ENCODE peak calls at places on chromosomes 16 and 17, in five cellular contexts. S is A549, W is K562, Z is GM12878, P is WTC11. I is an unnamed sample.

GRCh38 chr17:43316522-43317142 is 82.2 kb upstream of the ARL4D start:
- DNase-seq in W (peak), S (no peak), Z (no peak), P (peak), I (no peak)

GRCh38 chr17:17741346-17742023 is 60.2 kb downstream of the RAI1 start:
- DNase-seq in S (no peak), P (peak), Z (no peak), W (no peak), I (no peak)

GRCh38 chr17:81470944-81471803 is 41.4 kb downstream of the ACTG1 start:
- DNase-seq in S (no peak), W (no peak), P (no peak), Z (no peak), I (no peak)

GRCh38 chr16:70276392-70276791 is 12.9 kb downstream of the AARS1 start:
- DNase-seq in S (no peak), P (no peak), Z (no peak), W (no peak), I (no peak)

GRCh38 chr17:42458497-42459255 is at the start of gene ATP6V0A1:
- DNase-seq in S (peak), W (peak), P (peak), Z (peak), I (peak)

GRCh38 chr17:56291226-56291805 is 138.0 kb downstream of the ANKFN1 start:
- DNase-seq in Z (no peak), S (no peak), P (no peak), W (no peak), I (no peak)

GRCh38 chr16:27786221-27786848 is 236.4 kb downstream of the KATNIP start:
- DNase-seq in Z (no peak), P (no peak), W (no peak), S (no peak), I (peak)

GRCh38 chr16:12260647-12261262 is 284.2 kb downstream of the SNX29 start:
- DNase-seq in W (peak), S (peak), P (peak), Z (no peak), I (peak)

GRCh38 chr16:81595676-81596292 is 151.2 kb downstream of the CMIP start:
- DNase-seq in S (peak), Z (no peak), W (no peak), P (no peak), I (no peak)

GRCh38 chr16:9144106-9144505 is 52.7 kb downstream of the HAPSTR1 start:
- DNase-seq in W (no peak), P (no peak), Z (no peak), S (no peak), I (no peak)

GRCh38 chr16:80231118-80231515 is 309.7 kb upstream of the DYNLRB2 start:
- DNase-seq in S (no peak), P (no peak), Z (no peak), W (no peak), I (no peak)

GRCh38 chr17:30782206-30782605 is 42.3 kb downstream of the CRLF3 start:
- DNase-seq in W (no peak), Z (no peak), P (no peak), S (no peak), I (no peak)

GRCh38 chr17:57941384-57942370 is 13.5 kb downstream of the CUEDC1 start:
- DNase-seq in S (no peak), W (no peak), Z (no peak), P (no peak), I (no peak)

GRCh38 chr17:1452836-1453235 is 3.2 kb downstream of the CRK start:
- DNase-seq in W (no peak), S (no peak), Z (no peak), P (no peak), I (no peak)

GRCh38 chr17:57442401-57442823 is 186.1 kb downstream of the MSI2 start:
- DNase-seq in W (no peak), Z (no peak), P (no peak), S (no peak), I (no peak)

GRCh38 chr16:1450841-1451240 is 6.5 kb upstream of the CCDC154 start:
- DNase-seq in W (no peak), S (no peak), Z (no peak), P (no peak), I (no peak)

GRCh38 chr16:27441276-27441675 is 39.3 kb downstream of the IL21R start:
- DNase-seq in Z (no peak), S (no peak), W (no peak), P (no peak), I (no peak)

GRCh38 chr17:9875441-9875840 is 29.6 kb downstream of the RCVRN start:
- DNase-seq in S (no peak), W (no peak), Z (no peak), P (no peak), I (no peak)

GRCh38 chr16:81321039-81321438 is 6.3 kb downstream of the GAN start:
- DNase-seq in Z (no peak), S (no peak), P (no peak), W (no peak), I (no peak)

GRCh38 chr17:62935481-62935880 is 30.6 kb upstream of the TANC2 start:
- DNase-seq in Z (no peak), P (no peak), S (no peak), W (no peak), I (no peak)

GRCh38 chr16:56192971-56193936 is 2.0 kb downstream of the GNAO1 start:
- DNase-seq in S (no peak), P (peak), Z (no peak), W (no peak), I (no peak)

GRCh38 chr17:38897671-38898290 is 27.6 kb upstream of the LASP1NB start:
- DNase-seq in S (no peak), Z (no peak), P (no peak), W (no peak), I (no peak)

GRCh38 chr17:36768355-36768754 is 167.0 kb downstream of the MRM1 start:
- DNase-seq in W (no peak), Z (no peak), S (no peak), P (peak), I (no peak)

GRCh38 chr17:81033535-81034167 is 1.3 kb upstream of the BAIAP2 start:
- DNase-seq in W (no peak), Z (no peak), P (no peak), S (no peak), I (peak)

GRCh38 chr17:28160610-28161009 is 118.1 kb downstream of the NLK start:
- DNase-seq in S (no peak), P (no peak), W (no peak), Z (no peak), I (no peak)

GRCh38 chr16:24123275-24123674 is 132.9 kb upstream of the CACNG3 start:
- DNase-seq in Z (no peak), P (no peak), W (no peak), S (no peak), I (no peak)

GRCh38 chr16:31079342-31079944 is 5.2 kb downstream of the ZNF646 start:
- DNase-seq in W (no peak), P (no peak), S (no peak), Z (no peak), I (no peak)

GRCh38 chr17:40992666-40993065 is 1.3 kb downstream of the KRTAP3-3 start:
- DNase-seq in P (no peak), W (no peak), S (no peak), Z (no peak), I (no peak)

GRCh38 chr17:66647391-66647983 is 187.4 kb upstream of the CACNG5 start:
- DNase-seq in P (no peak), W (no peak), Z (no peak), S (no peak), I (no peak)

GRCh38 chr16:30186782-30187555 is 3.6 kb downstream of the CORO1A start:
- DNase-seq in Z (peak), S (peak), P (peak), W (peak), I (peak)

GRCh38 chr16:77157346-77157745 is 33.6 kb upstream of the MON1B start:
- DNase-seq in W (no peak), P (no peak), S (no peak), Z (no peak), I (no peak)

GRCh38 chr16:87160752-87161337 is 156.3 kb downstream of the C16orf95 start:
- DNase-seq in W (no peak), S (no peak), Z (no peak), P (no peak), I (no peak)

GRCh38 chr17:50903604-50904521 is 37.7 kb upstream of the TOB1 start:
- DNase-seq in W (no peak), Z (no peak), S (no peak), P (no peak), I (no peak)

GRCh38 chr17:62995377-62995885 is 29.4 kb downstream of the TANC2 start:
- DNase-seq in W (peak), Z (no peak), P (peak), S (peak), I (peak)

GRCh38 chr16:56984639-56985038 is 4.7 kb upstream of the NLRC5 start:
- DNase-seq in W (no peak), S (no peak), Z (no peak), P (no peak), I (no peak)

GRCh38 chr17:27430882-27431491 is 25.3 kb upstream of the KSR1 start:
- DNase-seq in W (peak), S (peak), Z (no peak), P (peak), I (peak)

GRCh38 chr17:45046536-45047125 is 4.8 kb downstream of the DCAKD start:
- DNase-seq in P (no peak), Z (peak), W (no peak), S (peak), I (no peak)

GRCh38 chr17:39737761-39738567 is at the start of gene GRB7:
- DNase-seq in P (peak), W (peak), S (peak), Z (no peak), I (peak)

GRCh38 chr16:5415123-5415522 is 317.5 kb upstream of the EEF2KMT start:
- DNase-seq in Z (no peak), S (no peak), P (no peak), W (no peak), I (no peak)

GRCh38 chr17:68498479-68499326 is 13.5 kb upstream of the PRKAR1A start:
- DNase-seq in Z (no peak), P (no peak), W (no peak), S (no peak), I (no peak)

GRCh38 chr17:77455878-77456234 is 315.1 kb downstream of the SEC14L1 start:
- DNase-seq in P (no peak), W (no peak), Z (no peak), S (no peak), I (no peak)

GRCh38 chr17:77457572-77458201 is 316.9 kb downstream of the SEC14L1 start:
- DNase-seq in S (no peak), Z (no peak), W (no peak), P (no peak), I (no peak)

GRCh38 chr17:77456951-77457548 is 316.3 kb downstream of the SEC14L1 start:
- DNase-seq in S (no peak), P (no peak), W (no peak), Z (no peak), I (no peak)

GRCh38 chr17:77455111-77455877 is 314.5 kb downstream of the SEC14L1 start:
- DNase-seq in Z (no peak), P (no peak), W (no peak), S (no peak), I (peak)

GRCh38 chr17:77456271-77456950 is 315.6 kb downstream of the SEC14L1 start:
- DNase-seq in Z (no peak), S (no peak), P (no peak), W (no peak), I (no peak)
- TF ChIP-seq ESRRA in Z (no peak), S (no peak), P (no peak), W (no peak), I (no peak)

GRCh38 chr17:32876414-32877163 is at the start of gene MYO1D:
- DNase-seq in S (peak), P (peak), Z (no peak), W (peak), I (peak)

GRCh38 chr17:32875904-32876413 is 965 bp downstream of the MYO1D start:
- DNase-seq in Z (no peak), W (no peak), P (no peak), S (no peak), I (no peak)

GRCh38 chr17:32879143-32879542 is 2.2 kb upstream of the MYO1D start:
- DNase-seq in P (no peak), W (no peak), S (no peak), Z (no peak), I (peak)

GRCh38 chr17:32877164-32877764 is 340 bp upstream of the MYO1D start:
- DNase-seq in S (peak), P (peak), Z (peak), W (peak), I (peak)

GRCh38 chr17:32878211-32878610 is 1.3 kb upstream of the MYO1D start:
- DNase-seq in Z (no peak), W (no peak), P (no peak), S (no peak), I (no peak)
- TF ChIP-seq ESRRA in Z (no peak), W (no peak), P (no peak), S (no peak), I (no peak)

GRCh38 chr16:58264007-58264406 is 30.8 kb downstream of the PRSS54 start:
- DNase-seq in S (no peak), P (no peak), W (peak), Z (no peak), I (no peak)

GRCh38 chr16:58262592-58262991 is 32.2 kb downstream of the PRSS54 start:
- DNase-seq in W (no peak), S (no peak), P (no peak), Z (no peak), I (no peak)

GRCh38 chr16:58265480-58266052 is 29.3 kb downstream of the PRSS54 start:
- DNase-seq in S (no peak), P (no peak), W (peak), Z (no peak), I (no peak)

GRCh38 chr16:58266336-58266735 is 28.5 kb downstream of the PRSS54 start:
- DNase-seq in W (no peak), S (no peak), P (no peak), Z (no peak), I (no peak)

GRCh38 chr16:58264961-58265479 is 29.8 kb downstream of the PRSS54 start:
- DNase-seq in W (peak), P (no peak), S (peak), Z (no peak), I (no peak)
- TF ChIP-seq ESRRA in W (no peak), P (no peak), S (no peak), Z (no peak), I (no peak)

DNA sequence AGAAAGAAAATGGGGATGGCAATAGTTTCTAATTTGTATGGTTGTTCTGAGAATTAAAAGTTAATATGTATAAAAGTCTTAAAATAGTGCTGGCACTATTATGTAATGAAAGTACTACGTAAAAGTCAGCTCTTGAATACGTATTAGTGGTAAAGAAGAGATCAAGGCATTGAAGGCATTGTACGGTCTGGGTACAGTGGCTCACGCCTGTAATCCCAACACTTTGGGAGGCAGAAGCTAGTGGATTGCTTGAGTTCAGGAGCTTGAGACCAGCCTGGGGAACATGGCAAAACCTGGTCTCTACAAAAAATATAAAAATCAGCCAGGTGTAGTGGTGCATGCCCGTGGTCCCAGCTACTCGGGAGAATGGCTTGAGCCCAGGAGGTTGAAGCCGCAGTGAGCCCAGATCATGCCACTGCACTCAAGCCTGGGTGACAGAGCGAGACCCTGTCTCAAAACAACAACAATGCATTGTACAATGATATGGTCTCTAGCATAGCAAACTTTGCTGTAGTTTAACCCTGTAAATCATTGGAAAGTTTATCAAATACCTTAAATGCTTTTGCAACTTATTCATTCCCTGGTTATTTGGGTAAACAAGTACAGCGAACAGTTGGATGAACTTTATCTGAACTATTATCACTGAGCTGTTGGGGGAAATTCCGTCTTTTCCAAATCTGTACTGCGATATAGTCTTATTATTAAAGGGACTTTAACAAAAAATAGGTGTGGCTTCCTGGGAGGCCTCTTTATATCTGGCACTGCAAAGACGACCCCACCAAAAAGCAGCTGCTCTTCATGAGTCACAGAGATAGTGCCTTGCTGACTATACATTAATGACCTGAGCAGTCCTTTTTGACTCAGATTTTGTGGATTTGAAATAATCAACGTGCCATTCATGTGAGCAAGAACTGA is 73.6 kb downstream of the GPRC5B start:
- DNase-seq in Z (no peak), W (peak), P (no peak), S (peak), I (peak)
- TF ChIP-seq ESRRA in Z (no peak), W (no peak), P (no peak), S (no peak), I (no peak)